ENCODE peak calls at places on chromosomes 7 and 10, in six cellular contexts. W is NCI-H1436; X is AG04450; Y is stimulated activated CD4-positive, alpha-beta T cell treated with anti-CD3 and anti-CD28 coated beads, Interleukin-12 subunit alpha, Interleukin-12 subunit beta, amount 100 ng/mL, for 48 hours; J is tibial artery; H is T-helper 17 cell. A is an unnamed sample.

GRCh38 chr7:128217030-128217805 is 23.9 kb upstream of the LEP start:
- DNase-seq in W (no peak), X (no peak), Y (no peak), J (no peak), H (no peak), A (no peak)

GRCh38 chr10:11183000-11183399 is 165.3 kb downstream of the CELF2 start:
- DNase-seq in W (no peak), X (no peak), Y (no peak), J (no peak), H (no peak), A (no peak)

GRCh38 chr10:52682766-52683165 is 89.8 kb downstream of the MBL2 start:
- DNase-seq in W (no peak), X (no peak), Y (no peak), J (no peak), H (no peak), A (no peak)

GRCh38 chr10:99292159-99292558 is 37.0 kb upstream of the CNNM1 start:
- DNase-seq in W (no peak), X (no peak), Y (no peak), J (no peak), H (no peak), A (no peak)

GRCh38 chr10:1361411-1362105 is 305.4 kb downstream of the WDR37 start:
- DNase-seq in W (no peak), X (no peak), Y (no peak), J (no peak), H (no peak), A (no peak)

GRCh38 chr7:44634187-44634838 is 27.9 kb downstream of the OGDH start:
- DNase-seq in W (no peak), X (no peak), Y (no peak), J (no peak), H (no peak), A (no peak)

GRCh38 chr10:33178026-33178755 is 156.3 kb downstream of the NRP1 start:
- DNase-seq in W (no peak), X (no peak), Y (no peak), J (no peak), H (no peak), A (no peak)

GRCh38 chr10:79206300-79207095 is 137.7 kb downstream of the ZMIZ1 start:
- DNase-seq in W (no peak), X (no peak), Y (no peak), J (no peak), H (no peak), A (no peak)

GRCh38 chr7:132899833-132900232 is 182.1 kb downstream of the CHCHD3 start:
- DNase-seq in W (no peak), X (no peak), Y (no peak), J (no peak), H (no peak), A (no peak)